ENCODE peak calls at places on chromosomes 11 and 22, in six cellular contexts. P is right atrium auricular region, Y is A549, D is fibroblast of pulmonary artery, M is tibial nerve, X is astrocyte of the spinal cord. V is an unnamed sample.

GRCh38 chr22:44363980-44364749 is 51.4 kb upstream of the SHISAL1 start:
- DNase-seq in P (peak; percentile 79), D (no peak), Y (no peak), X (no peak), M (no peak), V (no peak)

GRCh38 chr11:109772846-109773400 is 320.3 kb upstream of the ZC3H12C start:
- DNase-seq in M (no peak), P (no peak), D (no peak), X (no peak), Y (no peak), V (no peak)

GRCh38 chr11:45347343-45347742 is 61.2 kb upstream of the SYT13 start:
- DNase-seq in Y (no peak), D (no peak), M (no peak), P (no peak), X (no peak), V (no peak)

GRCh38 chr22:17818649-17819048 is 44.4 kb upstream of the BID start:
- DNase-seq in M (no peak), Y (no peak), X (no peak), P (no peak), D (no peak), V (no peak)

GRCh38 chr11:45511566-45511965 is 153.9 kb downstream of the CHST1 start:
- DNase-seq in M (no peak), Y (no peak), X (no peak), P (no peak), D (no peak), V (no peak)

GRCh38 chr22:32576553-32577255 is 102.1 kb downstream of the FBXO7 start:
- DNase-seq in M (no peak), Y (no peak), P (no peak), X (no peak), D (no peak), V (no peak)

GRCh38 chr11:34655335-34656008 is 34.6 kb downstream of the EHF start:
- DNase-seq in D (peak; percentile 80), X (peak; percentile 75), Y (peak; percentile 76), M (no peak), P (no peak), V (no peak)

GRCh38 chr11:19628018-19628417 is 84.6 kb upstream of the NAV2 start:
- DNase-seq in X (peak; percentile 55), Y (no peak), P (peak; percentile 92), D (peak; percentile 96), M (peak; percentile 75), V (no peak)

GRCh38 chr11:63663809-63664208 is 7.4 kb downstream of the ATL3 start:
- DNase-seq in D (peak; percentile 63), P (no peak), Y (peak; percentile 38), X (peak; percentile 73), M (no peak), V (no peak)

GRCh38 chr11:70788247-70789022 is 390.1 kb downstream of the CTTN start:
- DNase-seq in D (peak; percentile 75), X (peak; percentile 88), P (no peak), Y (peak; percentile 74), M (no peak), V (no peak)

GRCh38 chr11:8263769-8264410 is at the start of gene LMO1:
- DNase-seq in X (peak; percentile 71), P (peak; percentile 70), D (peak; percentile 71), Y (peak; percentile 74), M (peak; percentile 73), V (peak; percentile 89)

GRCh38 chr11:68118753-68119448 is 2.3 kb downstream of the CHKA start:
- DNase-seq in Y (no peak), P (no peak), X (no peak), M (no peak), D (no peak), V (no peak)

GRCh38 chr22:43882122-43882767 is 9.6 kb downstream of the PNPLA5 start:
- DNase-seq in P (no peak), D (no peak), X (no peak), Y (no peak), M (no peak), V (no peak)

GRCh38 chr11:18144243-18144642 is 11.9 kb downstream of the MRGPRX3 start:
- DNase-seq in X (no peak), D (no peak), M (no peak), Y (no peak), P (no peak), V (no peak)

GRCh38 chr11:71267807-71268421 is 15.5 kb upstream of the SHANK2 start:
- DNase-seq in D (no peak), Y (no peak), P (peak; percentile 13), X (no peak), M (no peak), V (no peak)

GRCh38 chr11:48106166-48106565 is 110.4 kb upstream of the OR4B1 start:
- DNase-seq in Y (no peak), D (no peak), M (no peak), X (no peak), P (peak; percentile 38), V (no peak)

GRCh38 chr22:17970205-17970708 is 54.1 kb downstream of the MICAL3 start:
- DNase-seq in P (no peak), Y (no peak), X (peak; percentile 45), D (peak; percentile 34), M (no peak), V (no peak)

GRCh38 chr11:133892584-133893380 is 47.5 kb upstream of the SPATA19 start:
- DNase-seq in M (no peak), P (peak; percentile 38), D (no peak), Y (no peak), X (no peak), V (no peak)

GRCh38 chr11:19573666-19574065 is 139.0 kb upstream of the NAV2 start:
- DNase-seq in D (no peak), M (no peak), Y (no peak), X (no peak), P (no peak), V (no peak)

GRCh38 chr11:44572884-44573283 is 7.4 kb downstream of the CD82 start:
- DNase-seq in P (no peak), D (no peak), Y (no peak), X (no peak), M (no peak), V (no peak)

GRCh38 chr11:129932385-129933067 is 37.1 kb upstream of the NFRKB start:
- DNase-seq in M (peak; percentile 13), P (no peak), D (no peak), X (no peak), Y (no peak), V (no peak)

GRCh38 chr22:36233796-36234195 is 5.5 kb downstream of the APOL2 start:
- DNase-seq in Y (no peak), P (no peak), M (no peak), D (no peak), X (no peak), V (no peak)

GRCh38 chr11:110337570-110338193 is 41.3 kb upstream of the RDX start:
- DNase-seq in P (peak; percentile 26), D (peak; percentile 40), M (no peak), Y (no peak), X (peak; percentile 29), V (no peak)

GRCh38 chr11:116696381-116696941 is 76.3 kb downstream of the BUD13 start:
- DNase-seq in M (no peak), Y (no peak), P (peak; percentile 42), X (peak; percentile 31), D (no peak), V (no peak)

GRCh38 chr11:2462986-2463765 is 18.4 kb downstream of the KCNQ1 start:
- DNase-seq in X (no peak), P (peak; percentile 67), Y (no peak), D (no peak), M (no peak), V (no peak)

GRCh38 chr11:66438504-66439466 is at the start of gene MRPL11:
- DNase-seq in M (peak; percentile 93), P (peak; percentile 83), D (peak; percentile 94), Y (peak; percentile 94), X (peak; percentile 93), V (peak; percentile 91)

DNA sequence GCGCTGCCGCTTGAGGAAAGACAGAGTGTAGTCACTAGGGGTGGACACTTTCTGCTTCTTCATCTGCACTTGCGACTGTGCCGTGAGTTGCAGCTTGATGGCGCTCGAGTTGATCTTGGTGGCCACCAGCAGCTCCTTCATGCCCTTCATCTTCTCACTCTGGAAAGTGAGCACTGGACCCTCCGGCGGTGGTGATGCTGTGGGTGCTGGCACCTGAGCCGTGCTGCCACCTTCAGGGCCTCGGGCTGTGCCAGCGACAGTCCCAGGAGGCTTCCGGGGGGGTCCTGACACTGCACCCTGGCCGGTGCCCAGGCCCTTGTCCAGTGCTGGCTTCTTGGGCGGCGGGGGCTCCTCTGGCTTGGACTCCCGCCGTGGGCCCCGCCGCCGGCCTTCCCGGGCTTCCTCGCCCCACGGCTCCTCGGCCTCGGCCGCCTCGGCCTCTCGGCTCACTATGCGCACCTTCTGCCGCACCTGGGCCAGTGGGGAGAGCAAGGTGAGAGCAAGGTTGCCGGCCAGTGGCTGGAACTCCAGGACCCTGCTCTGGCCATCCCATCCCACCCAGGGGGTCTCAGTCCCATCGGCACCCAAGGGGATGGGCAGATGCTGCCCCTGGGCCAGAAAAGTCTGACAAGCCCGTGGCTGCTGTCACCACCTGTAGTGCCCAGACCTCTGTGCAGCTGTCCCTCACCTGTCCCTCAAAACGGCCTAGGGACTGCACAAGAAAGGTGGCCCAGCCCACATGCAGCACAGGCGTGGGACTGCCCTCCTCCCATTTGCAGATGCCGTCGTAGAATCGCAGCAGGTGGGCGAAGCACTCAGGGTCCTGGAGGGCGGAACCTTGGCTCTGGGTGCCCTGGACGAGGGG is 1.6 kb upstream of the MAP4K2 start:
- DNase-seq in Y (peak; percentile 49), D (no peak), X (no peak), M (no peak), P (no peak), V (no peak)
- TF ChIP-seq CTCF in Y (no peak), D (no peak), X (no peak), M (no peak), P (no peak), V (no peak)

DNA sequence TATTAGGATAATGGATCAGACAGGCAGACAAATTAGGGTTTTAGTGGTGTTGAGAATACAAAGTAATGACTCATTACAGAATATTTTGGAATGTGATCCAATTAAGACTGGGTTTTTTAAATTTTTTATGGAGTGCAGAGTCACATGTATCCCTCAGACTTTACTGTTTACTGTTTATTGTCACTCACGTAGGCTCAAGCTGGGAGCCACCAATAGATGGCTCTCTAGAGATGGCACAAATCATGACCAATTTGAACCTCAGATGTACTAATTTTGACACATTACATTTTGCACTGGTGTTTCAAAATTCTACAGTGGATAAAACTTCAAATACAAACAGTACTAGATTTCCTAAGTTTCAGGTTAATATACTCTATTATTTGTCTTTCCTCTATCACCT is 53.6 kb upstream of the ANO3 start:
- DNase-seq in Y (no peak), D (no peak), M (no peak), P (no peak), X (no peak), V (no peak)
- TF ChIP-seq CTCF in Y (no peak), D (no peak), M (no peak), P (no peak), X (no peak), V (no peak)

GRCh38 chr11:75185866-75186265 is 35.0 kb downstream of the SLCO2B1 start:
- DNase-seq in Y (no peak), M (no peak), D (no peak), X (no peak), P (no peak), V (no peak)
- TF ChIP-seq CTCF in Y (no peak), M (no peak), D (no peak), X (no peak), P (no peak), V (no peak)

DNA sequence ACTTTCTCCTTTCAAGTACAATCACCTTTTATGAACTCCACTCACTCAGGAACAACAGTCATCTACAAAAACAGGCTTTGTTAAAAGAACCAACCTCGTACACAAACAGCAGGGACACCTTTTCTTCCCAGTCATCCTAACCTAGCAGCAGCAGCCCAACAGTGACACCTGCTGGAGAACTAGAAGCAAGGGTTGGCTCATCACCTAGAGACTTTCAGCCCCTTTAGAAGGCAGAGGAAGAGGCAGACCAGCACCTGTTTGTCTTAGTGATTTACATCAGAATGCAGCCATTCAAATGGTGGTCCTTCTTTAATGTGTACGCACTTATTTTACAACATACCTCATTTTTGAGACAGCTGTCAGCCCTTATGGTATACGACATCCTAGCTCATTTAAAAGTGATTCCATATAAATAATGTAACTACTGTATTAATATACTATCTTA is 56.0 kb downstream of the AMBRA1 start:
- DNase-seq in D (peak; percentile 85), X (peak; percentile 72), P (no peak), Y (peak; percentile 83), M (peak; percentile 51), V (peak; percentile 69)
- TF ChIP-seq CTCF in D (no peak), X (peak; percentile 97), P (peak; percentile 88), Y (peak; percentile 91), M (peak; percentile 75), V (peak; percentile 66)

V was measured in endothelial cell.